ENCODE peak calls at places on chromosomes 16 and 17, in nine cellular contexts. T is mucosa of gallbladder; N is stimulated activated CD8-positive, alpha-beta memory T cell treated with anti-CD3 and anti-CD28 coated beads, Interleukin-2, amount 100 ng/mL, for 48 hours; Y is activated naive CD4-positive, alpha-beta T cell; Z is amniotic stem cell; E is NCI-H510A; L is omental fat pad; R is stimulated activated CD4-positive, alpha-beta T cell treated with anti-CD3 and anti-CD28 coated beads, Interleukin-1b, Interleukin-23, amount 100 ng/mL, for 48 hours; O is neural progenitor cell. C is an unnamed sample.

GRCh38 chr16:67186550-67186950 is 2.8 kb upstream of the MATCAP1 start:
- DNase-seq in E (no peak), Z (no peak), T (no peak), R (no peak), N (no peak), O (no peak), Y (no peak), L (no peak), C (no peak)

GRCh38 chr17:8905256-8905778 is 37.8 kb upstream of the PIK3R6 start:
- DNase-seq in L (no peak), Z (no peak), Y (no peak), O (no peak), N (no peak), T (peak), E (no peak), R (no peak), C (no peak)

GRCh38 chr17:74430706-74431567 is 951 bp upstream of the GPRC5C start:
- DNase-seq in Y (no peak), R (no peak), T (peak), N (no peak), Z (no peak), E (peak), L (no peak), O (peak), C (peak)

GRCh38 chr17:73956595-73957465 is 246.6 kb upstream of the RPL38 start:
- DNase-seq in Z (no peak), R (peak), L (no peak), Y (no peak), E (peak), T (peak), O (peak), N (peak), C (peak)

GRCh38 chr17:78250891-78251772 is 19.7 kb downstream of the TMEM235 start:
- DNase-seq in E (peak), Y (peak), Z (peak), T (peak), L (peak), N (peak), O (peak), R (peak), C (peak)

GRCh38 chr17:67156269-67157199 is 88.5 kb downstream of the HELZ start:
- DNase-seq in N (no peak), Y (no peak), Z (no peak), O (no peak), R (peak), T (no peak), E (no peak), L (no peak), C (no peak)

GRCh38 chr17:61338000-61338864 is 61.4 kb upstream of the TBX2 start:
- DNase-seq in Z (peak), L (no peak), R (no peak), O (no peak), Y (no peak), T (no peak), N (no peak), E (no peak), C (no peak)

GRCh38 chr16:86680137-86680536 is 101.8 kb downstream of the FOXL1 start:
- DNase-seq in Z (peak), L (no peak), E (no peak), O (no peak), N (no peak), T (no peak), R (no peak), Y (no peak), C (no peak)

GRCh38 chr16:81431554-81432353 is 12.9 kb upstream of the CMIP start:
- DNase-seq in T (no peak), L (no peak), O (peak), R (no peak), N (no peak), E (no peak), Z (peak), Y (no peak), C (peak)

GRCh38 chr16:28163699-28164584 is 47.8 kb downstream of the XPO6 start:
- DNase-seq in E (no peak), Z (no peak), R (no peak), T (no peak), N (no peak), Y (no peak), L (no peak), O (no peak), C (no peak)